ENCODE peak calls at places on chromosomes 4 and X, in four cellular contexts. X, F, B and W are unnamed samples.

GRCh38 chr4:126938023-126938422 is 694.7 kb upstream of the INTU start:
- DNase-seq in X (no peak), B (peak), F (no peak), W (no peak)

GRCh38 chrX:15988661-15989603 is 134.3 kb upstream of the AP1S2 start:
- DNase-seq in F (peak), X (no peak), B (peak), W (no peak)

GRCh38 chr4:66564901-66565648 is 894.8 kb upstream of the EPHA5 start:
- DNase-seq in F (no peak), B (peak), X (no peak), W (no peak)

GRCh38 chrX:48474127-48474526 is 1.9 kb upstream of the FTSJ1 start:
- DNase-seq in B (peak), X (no peak), F (peak), W (no peak)

GRCh38 chr4:242121-242848 is 63.0 kb downstream of the ZNF732 start:
- DNase-seq in B (peak), X (no peak), F (peak), W (peak)

GRCh38 chrX:74179071-74179470 is 124.9 kb upstream of the ZCCHC13 start:
- DNase-seq in B (peak), X (no peak), F (peak), W (no peak)

GRCh38 chr4:88526221-88526815 is 2.7 kb upstream of the PYURF start:
- DNase-seq in B (peak), X (no peak), F (peak), W (no peak)

GRCh38 chrX:121496966-121497365 is 449.6 kb downstream of the GLUD2 start:
- DNase-seq in X (no peak), F (no peak), B (peak), W (no peak)

GRCh38 chr4:88765729-88766128 is 68.1 kb upstream of the NAP1L5 start:
- DNase-seq in F (peak), B (peak), X (no peak), W (no peak)

GRCh38 chr4:65880594-65880993 is 210.3 kb upstream of the EPHA5 start:
- DNase-seq in B (no peak), X (no peak), F (peak), W (no peak)

GRCh38 chrX:137428251-137428661 is 137.7 kb upstream of the ZIC3 start:
- DNase-seq in B (no peak), X (no peak), F (no peak), W (no peak)

GRCh38 chrX:119008122-119008744 is 33.8 kb downstream of the LONRF3 start:
- DNase-seq in B (peak), F (peak), X (no peak), W (peak)

GRCh38 chr4:105352826-105353225 is 121.0 kb downstream of the PPA2 start:
- DNase-seq in B (peak), X (no peak), F (no peak), W (peak)

GRCh38 chr4:118736867-118737266 is 51.7 kb downstream of the METTL14 start:
- DNase-seq in F (no peak), X (no peak), B (no peak), W (no peak)

GRCh38 chr4:48879561-48880442 is 26.8 kb downstream of the OCIAD2 start:
- DNase-seq in B (no peak), F (no peak), X (no peak), W (no peak)

GRCh38 chr4:113447695-113448265 is 313.8 kb downstream of the CAMK2D start:
- DNase-seq in B (no peak), F (no peak), X (no peak), W (no peak)

GRCh38 chr4:145739840-145740239 is 59.9 kb downstream of the C4orf51 start:
- DNase-seq in F (no peak), B (no peak), X (no peak), W (no peak)

GRCh38 chr4:77930154-77930553 is 67.5 kb downstream of the MRPL1 start:
- DNase-seq in B (no peak), X (no peak), F (no peak), W (no peak)

GRCh38 chr4:184080674-184081073 is 137.0 kb downstream of the ENPP6 start:
- DNase-seq in B (no peak), X (no peak), F (no peak), W (no peak)

GRCh38 chr4:125268065-125268755 is 46.5 kb upstream of the FAT4 start:
- DNase-seq in B (peak), X (no peak), F (no peak), W (no peak)

GRCh38 chr4:87926554-87927098 is 48.9 kb upstream of the SPP1 start:
- DNase-seq in B (no peak), X (no peak), F (no peak), W (no peak)

GRCh38 chrX:152926279-152926678 is 28.4 kb downstream of the ZNF185 start:
- DNase-seq in B (peak), F (peak), X (peak), W (peak)

GRCh38 chrX:71671043-71671829 is 3.9 kb downstream of the LOC101059915 start:
- DNase-seq in B (no peak), F (peak), X (no peak), W (no peak)

GRCh38 chr4:139794158-139794954 is 128.7 kb downstream of the MGST2 start:
- DNase-seq in X (no peak), F (no peak), B (peak), W (no peak)

GRCh38 chr4:111512081-111512774 is 633.0 kb upstream of the FAM241A start:
- DNase-seq in B (peak), X (peak), F (peak), W (no peak)

GRCh38 chr4:2333916-2334644 is 72.2 kb upstream of the MXD4 start:
- DNase-seq in B (no peak), F (no peak), X (no peak), W (no peak)

GRCh38 chrX:153609917-153610833 is 11.2 kb upstream of the CCNQ start:
- DNase-seq in B (peak), X (no peak), F (peak), W (peak)

GRCh38 chr4:98620087-98620784 is 38.2 kb downstream of the TSPAN5 start:
- DNase-seq in F (no peak), X (no peak), B (no peak), W (no peak)

GRCh38 chr4:95910749-95911148 is 70.9 kb downstream of the PDHA2 start:
- DNase-seq in F (no peak), B (no peak), X (no peak), W (no peak)

GRCh38 chr4:184784628-184785257 is 41.0 kb downstream of the ACSL1 start:
- DNase-seq in F (no peak), X (no peak), B (peak), W (no peak)

GRCh38 chr4:76341063-76341462 is 34.5 kb downstream of the STBD1 start:
- DNase-seq in X (no peak), B (peak), F (peak), W (no peak)

GRCh38 chr4:85787133-85787532 is 312.2 kb downstream of the ARHGAP24 start:
- DNase-seq in X (no peak), B (peak), F (peak), W (no peak)

GRCh38 chr4:84826681-84827080 is 139.8 kb downstream of the WDFY3 start:
- DNase-seq in X (no peak), B (no peak), F (no peak), W (no peak)

GRCh38 chr4:10354746-10355145 is 102.5 kb downstream of the ZNF518B start:
- DNase-seq in B (no peak), F (no peak), X (no peak), W (no peak)

GRCh38 chr4:137510866-137511265 is 21.4 kb downstream of the PCDH18 start:
- DNase-seq in B (peak), X (no peak), F (peak), W (no peak)

GRCh38 chr4:52014903-52015302 is 5.3 kb downstream of the LRRC66 start:
- DNase-seq in F (no peak), X (no peak), B (no peak), W (no peak)

GRCh38 chrX:12970691-12971202 is 4.2 kb upstream of the TMSB4X start:
- DNase-seq in B (peak), X (no peak), F (peak), W (peak)

GRCh38 chr4:2746891-2747695 is 9.0 kb downstream of the TNIP2 start:
- DNase-seq in X (no peak), F (no peak), B (no peak), W (no peak)

GRCh38 chr4:24240655-24241054 is 343.7 kb downstream of the DHX15 start:
- DNase-seq in X (no peak), F (no peak), B (no peak), W (no peak)

GRCh38 chr4:177322156-177322685 is 12.5 kb downstream of the NEIL3 start:
- DNase-seq in B (no peak), F (no peak), X (no peak), W (no peak)
- H3K4me3 ChIP-seq in B (no peak), F (no peak), X (peak), W (peak)

DNA sequence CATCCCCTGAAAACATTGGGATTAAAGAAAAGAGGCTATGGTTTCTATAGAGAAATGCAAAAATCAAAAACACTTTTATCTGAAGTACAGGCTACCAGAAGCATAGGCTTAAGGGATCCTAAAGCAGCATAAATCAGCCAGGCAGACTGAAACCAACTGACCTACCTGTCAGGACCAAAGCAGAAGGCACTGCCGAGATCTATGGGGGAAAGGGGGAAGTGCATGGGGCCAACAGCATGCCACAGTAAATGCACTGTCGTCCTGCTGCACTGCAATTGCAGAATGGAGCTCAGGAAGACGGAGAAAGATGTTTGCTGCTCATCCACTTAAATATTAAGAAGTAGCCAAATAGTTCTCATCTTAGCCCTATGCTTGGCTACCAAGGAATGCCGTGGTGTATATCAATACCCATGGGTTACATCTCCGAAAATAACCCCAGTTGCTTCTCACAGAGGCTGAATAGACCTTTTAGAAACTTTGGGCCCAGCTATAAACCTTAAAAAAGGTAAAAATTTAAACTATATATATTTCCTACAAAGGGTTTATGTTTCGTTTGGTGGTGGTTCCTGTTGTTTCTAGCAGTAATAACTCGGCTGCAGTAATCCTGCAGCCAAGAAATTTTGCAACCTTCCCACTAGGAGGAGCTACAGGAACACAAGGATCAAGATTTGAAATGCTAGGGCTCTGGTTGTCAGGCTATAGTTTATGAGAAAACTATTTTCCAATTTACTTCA is 312.2 kb upstream of the DIAPH2 start:
- DNase-seq in F (peak), B (peak), X (no peak), W (no peak)
- H3K4me3 ChIP-seq in F (peak), B (no peak), X (no peak), W (no peak)

DNA sequence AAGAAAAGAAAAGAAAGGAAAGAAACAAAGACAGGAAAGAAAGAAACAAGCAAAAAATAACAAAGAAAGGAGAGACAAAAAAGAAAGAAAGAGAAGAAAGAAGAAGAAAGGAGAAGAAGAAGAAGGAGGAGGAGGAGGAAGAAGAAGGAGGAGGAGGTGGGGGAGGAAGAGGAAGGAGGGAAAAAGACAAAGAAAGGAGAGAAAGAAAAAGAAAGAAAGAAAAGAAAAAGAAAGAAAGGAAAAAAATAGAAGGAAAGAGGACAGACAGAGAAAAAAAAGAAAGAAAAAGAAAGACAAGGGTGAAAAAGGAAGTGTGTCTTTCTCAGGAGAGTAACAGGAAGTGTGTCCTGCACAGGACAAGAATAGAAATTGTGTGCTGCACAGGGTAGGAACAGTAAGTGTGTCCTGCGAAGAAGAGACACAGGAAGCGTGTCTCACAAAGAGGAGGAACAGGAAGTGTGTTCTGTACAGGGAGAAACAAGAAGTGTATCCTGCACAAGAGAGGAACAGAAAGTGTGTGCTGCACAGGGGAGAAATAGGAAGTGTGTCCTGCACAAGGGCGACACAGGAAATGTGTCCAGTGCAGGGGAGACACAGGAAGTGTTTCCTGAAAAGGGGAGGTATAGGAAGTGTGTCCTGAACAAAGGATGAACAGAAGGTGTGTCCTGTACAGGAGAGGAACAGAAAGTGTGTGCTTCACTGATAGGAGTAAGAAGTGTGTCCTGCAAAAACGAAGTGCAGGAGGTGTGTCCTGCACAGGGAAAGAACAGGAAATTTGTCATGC is 101.2 kb downstream of the ARSF start:
- DNase-seq in B (no peak), F (no peak), X (no peak), W (peak)
- H3K4me3 ChIP-seq in B (no peak), F (no peak), X (no peak), W (peak)

GRCh38 chr4:42917316-42917715 is 24.8 kb downstream of the GRXCR1 start:
- DNase-seq in F (no peak), B (no peak), X (no peak), W (no peak)
- H3K4me3 ChIP-seq in F (no peak), B (no peak), X (no peak), W (no peak)